ENCODE peak calls at places on chromosomes 5 and 9, in five cellular contexts. T is CD8-positive, alpha-beta T cell; G is endothelial cell; I is H4; M is nephron progenitor cell. A is an unnamed sample.

GRCh38 chr5:32346869-32347268 is 34.1 kb upstream of the MTMR12 start:
- DNase-seq in I (no peak), T (no peak), M (no peak), G (no peak), A (no peak)

GRCh38 chr9:36101916-36102741 is 34.4 kb upstream of the GLIPR2 start:
- DNase-seq in I (peak), G (no peak), M (no peak), T (no peak), A (no peak)

GRCh38 chr9:105150991-105151685 is 93.3 kb upstream of the SLC44A1 start:
- DNase-seq in G (no peak), T (no peak), M (no peak), I (no peak), A (no peak)

GRCh38 chr9:134053941-134054761 is 13.7 kb downstream of the BRD3 start:
- DNase-seq in M (no peak), T (no peak), G (no peak), I (no peak), A (no peak)

GRCh38 chr9:69573666-69574456 is 98.3 kb downstream of the APBA1 start:
- DNase-seq in M (no peak), I (no peak), T (no peak), G (no peak), A (no peak)

GRCh38 chr5:43017438-43017820 is 22.7 kb downstream of the ANXA2R start:
- DNase-seq in I (peak), G (peak), T (peak), M (no peak), A (no peak)

GRCh38 chr9:135887585-135888050 is 19.7 kb downstream of the CAMSAP1 start:
- DNase-seq in G (no peak), I (no peak), M (no peak), T (peak), A (no peak)

GRCh38 chr9:36905101-36906066 is 128.7 kb downstream of the PAX5 start:
- DNase-seq in M (no peak), G (no peak), I (no peak), T (no peak), A (no peak)

GRCh38 chr5:62538017-62538942 is 40.3 kb upstream of the LRRC70 start:
- DNase-seq in I (peak), G (no peak), M (no peak), T (no peak), A (no peak)

GRCh38 chr9:109311731-109312130 is 9.1 kb downstream of the EPB41L4B start:
- DNase-seq in M (no peak), T (no peak), G (no peak), I (no peak), A (no peak)